ENCODE peak calls at places on chromosomes 13 and 19, in nine cellular contexts. T is ovary, N is Peyer's patch, R is heart left ventricle, D is testis, P is HCT116, F is gastrocnemius medialis, X is H1, K is A549. A is an unnamed sample.

GRCh38 chr13:48500652-48501197 is 32.2 kb downstream of the RCBTB2 start:
- DNase-seq in T (no peak), N (no peak), R (no peak), D (no peak), P (no peak), F (peak), X (no peak), K (no peak), A (no peak)

GRCh38 chr13:41019027-41019487 is at the start of gene ELF1:
- DNase-seq in T (no peak), N (no peak), R (no peak), D (peak), P (peak), F (peak), X (no peak), K (peak), A (no peak)

GRCh38 chr19:21092107-21092506 is 10.1 kb downstream of the ZNF714 start:
- DNase-seq in T (no peak), N (no peak), R (no peak), D (no peak), P (no peak), F (no peak), X (no peak), K (no peak), A (no peak)

GRCh38 chr13:114164027-114164426 is 15.0 kb upstream of the CFAP97D2 start:
- DNase-seq in T (no peak), N (no peak), R (no peak), D (no peak), P (no peak), F (no peak), X (no peak), K (no peak), A (no peak)

GRCh38 chr13:110498765-110499164 is 62.8 kb downstream of the RAB20 start:
- DNase-seq in T (no peak), N (no peak), R (peak), D (no peak), P (no peak), F (no peak), X (no peak), K (no peak), A (no peak)

GRCh38 chr19:44196772-44197171 is 15.6 kb upstream of the ZNF227 start:
- DNase-seq in T (no peak), N (no peak), R (no peak), D (no peak), P (no peak), F (no peak), X (no peak), K (no peak), A (no peak)

GRCh38 chr13:33725340-33725739 is 92.6 kb upstream of the RFC3 start:
- DNase-seq in T (no peak), N (no peak), R (no peak), D (no peak), P (no peak), F (no peak), X (no peak), K (no peak), A (no peak)

GRCh38 chr13:105063676-105064075 is 1471.8 kb downstream of the EFNB2 start:
- DNase-seq in T (no peak), N (no peak), R (no peak), D (no peak), P (no peak), F (no peak), X (no peak), K (no peak), A (no peak)

GRCh38 chr13:51737609-51738008 is 66.4 kb downstream of the DHRS12 start:
- DNase-seq in T (no peak), N (no peak), R (no peak), D (no peak), P (no peak), F (no peak), X (no peak), K (no peak), A (peak)

GRCh38 chr19:43469160-43469480 is 3.7 kb upstream of the LYPD3 start:
- DNase-seq in T (no peak), N (no peak), R (no peak), D (no peak), P (no peak), F (no peak), X (no peak), K (no peak), A (no peak)

GRCh38 chr19:30361107-30361447 is 11.1 kb upstream of the ZNF536 start:
- DNase-seq in T (no peak), N (no peak), R (no peak), D (no peak), P (no peak), F (no peak), X (no peak), K (no peak), A (no peak)

GRCh38 chr19:58544591-58545285 is 874 bp downstream of the TRIM28 start:
- DNase-seq in T (no peak), N (no peak), R (peak), D (peak), P (no peak), F (no peak), X (no peak), K (peak), A (no peak)

GRCh38 chr19:34480971-34481821 is at the start of gene WTIP:
- DNase-seq in T (peak), N (peak), R (peak), D (peak), P (peak), F (no peak), X (peak), K (peak), A (no peak)

GRCh38 chr19:48969276-48970138 is 4.4 kb downstream of the FTL start:
- DNase-seq in T (no peak), N (no peak), R (no peak), D (peak), P (no peak), F (no peak), X (no peak), K (peak), A (no peak)

GRCh38 chr19:31705656-31706055 is 356.4 kb upstream of the TSHZ3 start:
- DNase-seq in T (no peak), N (no peak), R (no peak), D (no peak), P (no peak), F (no peak), X (no peak), K (no peak), A (peak)

GRCh38 chr19:37855098-37855497 is 51.3 kb downstream of the WDR87 start:
- DNase-seq in T (no peak), N (peak), R (peak), D (peak), P (no peak), F (no peak), X (no peak), K (no peak), A (no peak)

GRCh38 chr13:113413898-113414282 is 39.4 kb downstream of the ADPRHL1 start:
- DNase-seq in T (no peak), N (no peak), R (peak), D (no peak), P (no peak), F (peak), X (no peak), K (no peak), A (no peak)

GRCh38 chr13:94558721-94559120 is 37.2 kb downstream of the TGDS start:
- DNase-seq in T (no peak), N (no peak), R (no peak), D (peak), P (no peak), F (no peak), X (no peak), K (no peak), A (peak)

DNA sequence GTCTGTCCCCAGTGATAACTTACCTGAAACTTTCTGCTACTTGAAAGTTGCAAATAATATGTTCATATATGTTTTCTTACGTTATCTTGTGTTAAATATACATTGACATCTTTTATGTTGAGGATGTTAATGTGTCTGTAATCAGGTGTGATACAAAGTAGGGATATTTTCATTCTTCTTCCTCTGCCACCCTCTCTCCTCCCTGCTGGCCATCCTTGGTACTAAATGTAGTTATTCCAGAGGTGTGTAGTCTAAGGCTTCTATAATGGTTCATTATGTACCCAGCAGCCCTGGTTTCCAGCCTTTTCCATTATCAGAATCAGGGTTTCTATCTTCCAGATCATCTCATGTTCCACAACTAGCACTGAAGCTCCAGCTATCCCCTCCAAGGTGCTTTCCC is 606.7 kb upstream of the KLHL1 start:
- DNase-seq in T (no peak), N (no peak), R (no peak), D (no peak), P (no peak), F (no peak), X (no peak), K (no peak), A (no peak)
- H3K4me3 ChIP-seq in T (no peak), N (no peak), R (no peak), D (no peak), P (no peak), F (no peak), X (no peak), K (no peak), A (no peak)

GRCh38 chr19:680287-681028 is 4.3 kb downstream of the FSTL3 start:
- DNase-seq in T (peak), N (peak), R (peak), D (peak), P (peak), F (peak), X (peak), K (peak), A (peak)
- TF ChIP-seq POLR2A in T (peak), N (peak), R (peak), D (peak), P (peak), F (peak), X (peak), K (peak), A (peak)

GRCh38 chr19:11684987-11685675 is 53.6 kb downstream of the ZNF823 start:
- DNase-seq in T (no peak), N (no peak), R (no peak), D (no peak), P (no peak), F (no peak), X (no peak), K (no peak), A (no peak)

GRCh38 chr19:11680689-11681302 is 58.0 kb downstream of the ZNF823 start:
- DNase-seq in T (no peak), N (no peak), R (no peak), D (no peak), P (no peak), F (no peak), X (no peak), K (no peak), A (no peak)

DNA sequence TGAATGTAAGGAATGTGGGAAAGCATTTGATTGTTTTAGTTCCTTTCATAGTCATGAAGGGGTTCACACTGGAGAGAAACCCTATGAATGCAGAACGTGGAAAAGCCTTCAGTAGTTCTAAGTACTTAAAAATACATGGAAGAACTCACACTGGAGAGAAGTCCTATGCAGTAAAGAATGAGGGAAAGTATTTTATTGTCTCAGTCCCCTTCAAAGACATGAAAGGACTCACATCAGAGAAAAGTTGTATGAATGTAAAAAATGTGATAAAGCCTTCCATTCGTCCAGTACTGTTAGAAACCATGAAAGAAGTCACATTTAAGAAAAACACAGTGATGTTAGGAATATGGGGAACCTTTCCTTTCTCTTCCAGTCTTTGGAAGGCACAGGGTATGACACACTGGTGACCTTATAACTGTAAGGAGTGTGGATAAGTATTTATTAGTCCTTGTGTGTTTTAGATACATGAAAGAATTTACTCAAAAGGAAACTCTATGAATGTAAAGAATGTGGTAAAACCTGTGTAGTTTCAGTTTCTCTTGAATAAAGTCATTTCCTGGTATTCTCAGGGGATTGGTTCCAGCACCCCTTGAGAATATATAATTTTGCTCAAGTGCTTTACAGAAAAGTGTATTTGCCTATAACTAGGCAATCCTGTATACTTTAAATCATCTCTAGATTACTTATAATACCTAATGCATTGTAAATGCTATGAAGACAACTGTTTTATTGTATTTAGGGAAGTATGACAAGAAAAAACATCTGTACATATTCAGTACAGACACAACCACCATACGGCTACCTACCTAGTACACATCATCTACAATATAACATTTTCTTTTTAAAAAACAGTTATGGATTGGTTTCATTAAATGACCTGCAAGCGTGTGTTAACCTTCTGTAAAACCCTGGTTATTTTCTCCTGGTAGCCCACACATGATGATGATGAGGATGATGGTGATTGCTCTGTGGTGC is 52.8 kb downstream of the ZNF823 start:
- DNase-seq in T (no peak), N (no peak), R (no peak), D (no peak), P (no peak), F (no peak), X (no peak), K (no peak), A (no peak)
- H3K4me3 ChIP-seq in T (no peak), N (no peak), R (no peak), D (no peak), P (no peak), F (no peak), X (no peak), K (no peak), A (no peak)

GRCh38 chr19:13839938-13840750 is 36.8 kb upstream of the NANOS3 start:
- DNase-seq in T (no peak), N (peak), R (peak), D (no peak), P (no peak), F (no peak), X (no peak), K (no peak), A (no peak)
- TF ChIP-seq POLR2A in T (no peak), N (peak), R (peak), D (no peak), P (no peak), F (peak), X (no peak), K (peak), A (no peak)

DNA sequence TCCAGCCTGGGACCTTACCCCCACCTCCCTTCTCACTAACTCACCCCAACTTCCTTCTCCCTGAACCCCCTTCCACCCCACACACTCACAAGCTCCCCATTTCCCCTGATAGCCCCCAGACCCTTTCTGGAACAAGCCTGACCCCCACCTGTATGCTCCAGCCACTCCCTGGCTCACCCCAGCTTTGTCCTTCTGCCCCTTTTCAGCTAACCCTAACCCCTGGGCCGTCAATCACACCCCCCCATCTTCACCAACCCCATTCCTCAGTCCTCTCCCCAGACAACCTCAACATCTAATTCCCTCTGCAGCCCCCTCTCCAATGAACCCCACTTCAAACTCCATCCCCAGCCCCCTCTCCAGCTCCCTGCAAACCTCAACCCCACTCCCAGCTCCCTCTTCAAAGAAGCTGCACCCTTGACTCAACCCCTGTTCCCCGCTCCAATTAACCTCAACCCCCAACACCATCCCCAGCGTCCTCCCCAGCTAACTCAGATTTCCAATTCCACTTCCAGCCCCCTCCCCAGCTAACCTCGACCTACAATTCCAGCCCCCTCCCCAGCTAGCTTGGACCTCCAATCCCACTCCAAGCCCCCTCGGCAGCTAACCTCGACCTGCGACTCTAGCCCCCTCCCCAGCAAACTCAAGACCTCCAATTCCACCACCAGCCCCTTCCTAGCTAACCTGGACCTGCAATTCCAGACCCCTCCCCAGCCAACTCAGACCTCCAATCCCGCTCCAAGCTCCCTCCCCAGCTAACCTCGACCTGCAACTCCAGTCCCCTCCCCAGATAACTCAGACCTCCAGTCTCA is 929 bp downstream of the GNG7 start:
- DNase-seq in T (no peak), N (no peak), R (no peak), D (no peak), P (no peak), F (no peak), X (no peak), K (no peak), A (no peak)
- H3K4me3 ChIP-seq in T (peak), N (peak), R (peak), D (peak), P (peak), F (peak), X (peak), K (no peak), A (peak)

GRCh38 chr13:36343766-36344165 is 2.4 kb downstream of the SPART start:
- DNase-seq in T (no peak), N (no peak), R (no peak), D (peak), P (no peak), F (no peak), X (no peak), K (no peak), A (no peak)

GRCh38 chr13:36344886-36345437 is 1.2 kb downstream of the SPART start:
- DNase-seq in T (no peak), N (no peak), R (no peak), D (peak), P (no peak), F (no peak), X (no peak), K (no peak), A (no peak)

GRCh38 chr13:36345438-36346221 is 564 bp downstream of the SPART start:
- DNase-seq in T (peak), N (peak), R (peak), D (peak), P (no peak), F (peak), X (peak), K (peak), A (peak)

GRCh38 chr13:36346222-36347083 is at the start of gene SPART:
- DNase-seq in T (peak), N (peak), R (peak), D (peak), P (no peak), F (peak), X (peak), K (peak), A (peak)

GRCh38 chr13:36344173-36344572 is 2.0 kb downstream of the SPART start:
- DNase-seq in T (no peak), N (no peak), R (no peak), D (no peak), P (no peak), F (no peak), X (no peak), K (no peak), A (no peak)
- TF ChIP-seq POLR2A in T (no peak), N (no peak), R (no peak), D (no peak), P (no peak), F (no peak), X (no peak), K (no peak), A (no peak)

DNA sequence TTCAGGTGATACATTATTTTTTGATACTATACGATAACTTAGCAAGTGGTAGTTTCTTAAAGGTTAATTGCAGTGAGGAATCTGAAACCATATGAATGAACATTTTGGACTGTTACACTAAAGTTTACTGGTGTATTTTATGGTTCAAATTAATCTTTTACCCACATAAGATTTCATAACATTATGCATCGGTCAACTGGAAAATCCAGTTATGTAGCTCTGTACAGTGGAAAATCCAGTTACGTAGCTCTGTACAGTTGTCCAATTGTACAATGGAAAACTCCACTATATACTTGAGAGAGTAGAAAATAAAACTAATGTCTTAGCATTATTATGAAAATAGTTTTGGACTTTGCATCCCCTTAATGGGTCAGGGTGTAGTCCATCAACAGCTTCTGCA is 2.0 kb upstream of the UBAC2 start:
- DNase-seq in T (no peak), N (no peak), R (no peak), D (no peak), P (no peak), F (no peak), X (no peak), K (no peak), A (no peak)
- H3K4me3 ChIP-seq in T (no peak), N (no peak), R (no peak), D (no peak), P (peak), F (no peak), X (no peak), K (no peak), A (no peak)

GRCh38 chr13:26558912-26559485 is 1.5 kb downstream of the WASF3 start:
- DNase-seq in T (no peak), N (no peak), R (no peak), D (no peak), P (no peak), F (no peak), X (no peak), K (no peak), A (no peak)

GRCh38 chr13:26555413-26555812 is 2.1 kb upstream of the WASF3 start:
- DNase-seq in T (no peak), N (no peak), R (no peak), D (no peak), P (no peak), F (no peak), X (no peak), K (no peak), A (no peak)

GRCh38 chr13:26558074-26558805 is 757 bp downstream of the WASF3 start:
- DNase-seq in T (no peak), N (no peak), R (peak), D (peak), P (no peak), F (no peak), X (peak), K (no peak), A (no peak)

GRCh38 chr13:26557051-26557392 is 461 bp upstream of the WASF3 start:
- DNase-seq in T (no peak), N (no peak), R (no peak), D (no peak), P (peak), F (no peak), X (no peak), K (no peak), A (no peak)

DNA sequence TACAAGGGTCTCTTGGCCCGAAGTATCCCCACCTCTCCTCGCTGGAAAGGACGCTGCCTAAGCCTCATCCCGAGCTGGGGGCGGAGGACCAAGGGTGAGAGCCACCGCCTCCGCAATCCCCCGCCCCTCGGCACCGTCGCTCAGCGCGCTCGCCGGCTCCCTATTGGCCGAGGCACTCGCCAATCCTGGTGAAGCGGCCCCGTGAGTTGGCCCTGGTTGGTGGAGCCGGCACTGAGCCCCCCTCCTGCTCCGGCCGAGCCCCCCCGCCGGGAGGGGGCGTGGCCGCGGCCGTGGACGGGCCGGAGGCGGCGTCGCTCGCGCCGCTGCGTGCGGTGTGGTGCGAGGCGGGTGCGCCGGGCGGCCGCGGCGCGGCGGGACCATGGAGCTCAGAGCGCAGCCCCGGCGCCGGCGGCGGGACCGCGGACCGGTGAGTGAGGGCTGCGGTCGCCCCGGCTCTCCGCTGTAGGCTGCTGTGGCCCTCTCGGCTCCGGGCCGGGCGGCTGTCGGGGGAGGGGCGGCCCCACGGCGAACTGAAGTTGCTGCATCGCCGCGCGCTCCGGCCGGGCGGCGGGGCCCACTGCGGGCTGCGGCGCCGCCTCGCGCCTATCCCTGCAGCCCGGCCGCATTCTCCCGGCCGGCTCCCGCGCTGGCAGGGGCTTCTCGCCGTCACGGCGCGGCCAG is at the start of gene WASF3:
- DNase-seq in T (peak), N (peak), R (peak), D (peak), P (peak), F (peak), X (peak), K (peak), A (peak)
- TF ChIP-seq POLR2A in T (no peak), N (no peak), R (peak), D (peak), P (no peak), F (peak), X (peak), K (no peak), A (no peak)